ENCODE peak calls at places on chromosomes 4 and X, in four cellular contexts. O is IMR-90, Z is mesendoderm, Q is H9. C is an unnamed sample.

GRCh38 chrX:119093991-119094741 is 21.4 kb downstream of the CT47C1 start:
- DNase-seq in Z (no peak), Q (no peak), O (peak), C (no peak)

GRCh38 chr4:142373610-142374009 is 472.5 kb downstream of the INPP4B start:
- DNase-seq in Q (no peak), O (peak), Z (no peak), C (no peak)

GRCh38 chr4:53306729-53307128 is 59.1 kb downstream of the SCFD2 start:
- DNase-seq in O (peak), Q (no peak), Z (no peak), C (no peak)

GRCh38 chr4:41644288-41644914 is 104.1 kb downstream of the PHOX2B start:
- DNase-seq in Q (peak), O (peak), Z (peak), C (peak)

GRCh38 chrX:150990910-150991309 is 7.8 kb downstream of the HMGB3 start:
- DNase-seq in Q (no peak), O (no peak), Z (peak), C (no peak)

GRCh38 chrX:136456133-136456532 is 31.6 kb upstream of the BRS3 start:
- DNase-seq in Z (no peak), O (no peak), Q (no peak), C (no peak)

GRCh38 chr4:3399277-3400194 is 42.2 kb upstream of the HGFAC start:
- DNase-seq in O (no peak), Z (peak), Q (no peak), C (no peak)

GRCh38 chr4:129377131-129377845 is 281.3 kb downstream of the C4orf33 start:
- DNase-seq in Q (no peak), O (no peak), Z (no peak), C (no peak)

GRCh38 chr4:6961496-6962210 is 52.0 kb downstream of the TBC1D14 start:
- DNase-seq in Q (no peak), O (no peak), Z (no peak), C (no peak)

GRCh38 chr4:18391370-18391728 is 369.8 kb upstream of the LCORL start:
- DNase-seq in Q (no peak), O (no peak), Z (no peak), C (no peak)

GRCh38 chr4:124262211-124263179 is 450.0 kb downstream of the ANKRD50 start:
- DNase-seq in O (peak), Q (peak), Z (peak), C (peak)

GRCh38 chr4:51849430-51849829 is 6.5 kb downstream of the DCUN1D4 start:
- DNase-seq in Q (no peak), Z (no peak), O (no peak), C (no peak)

GRCh38 chr4:177681902-177682301 is 239.7 kb upstream of the AGA start:
- DNase-seq in O (peak), Z (no peak), Q (no peak), C (no peak)

GRCh38 chr4:113447061-113447460 is 314.5 kb downstream of the CAMK2D start:
- DNase-seq in Z (no peak), O (no peak), Q (no peak), C (no peak)

GRCh38 chrX:960821-961220 is 251.6 kb downstream of the CRLF2 start:
- DNase-seq in O (no peak), Z (no peak), Q (no peak), C (no peak)

GRCh38 chr4:81807927-81808672 is 336.4 kb upstream of the RASGEF1B start:
- DNase-seq in O (no peak), Q (no peak), Z (peak), C (no peak)

GRCh38 chr4:187396106-187396505 is 599.5 kb upstream of the ZFP42 start:
- DNase-seq in O (no peak), Z (no peak), Q (no peak), C (no peak)

GRCh38 chr4:186587416-186588018 is 32.1 kb upstream of the MTNR1A start:
- DNase-seq in Z (peak), O (peak), Q (peak), C (peak)

GRCh38 chrX:31608651-31609050 is 536.8 kb upstream of the FTHL17 start:
- DNase-seq in O (no peak), Z (peak), Q (no peak), C (no peak)

GRCh38 chr4:24321637-24322036 is 262.7 kb downstream of the DHX15 start:
- DNase-seq in O (no peak), Z (peak), Q (no peak), C (peak)

GRCh38 chr4:24321151-24321550 is 263.2 kb downstream of the DHX15 start:
- DNase-seq in O (peak), Z (no peak), Q (no peak), C (no peak)

GRCh38 chr4:24328300-24328699 is 256.1 kb downstream of the DHX15 start:
- DNase-seq in Z (peak), O (no peak), Q (no peak), C (peak)

GRCh38 chr4:24322986-24323385 is 261.4 kb downstream of the DHX15 start:
- DNase-seq in Z (peak), O (no peak), Q (no peak), C (no peak)

GRCh38 chr4:24322517-24322916 is 261.8 kb downstream of the DHX15 start:
- DNase-seq in O (peak), Q (no peak), Z (peak), C (no peak)
- H3K23ac ChIP-seq in O (no peak), Q (no peak), Z (peak), C (no peak)

GRCh38 chr4:5712517-5712916 is 1.5 kb downstream of the EVC start:
- DNase-seq in O (peak), Z (no peak), Q (no peak), C (no peak)
- H3K23ac ChIP-seq in O (peak), Z (no peak), Q (no peak), C (no peak)

GRCh38 chr4:20687894-20688293 is 12.4 kb upstream of the PACRGL start:
- DNase-seq in Z (no peak), Q (no peak), O (peak), C (no peak)
- H3K23ac ChIP-seq in Z (no peak), Q (no peak), O (no peak), C (no peak)

DNA sequence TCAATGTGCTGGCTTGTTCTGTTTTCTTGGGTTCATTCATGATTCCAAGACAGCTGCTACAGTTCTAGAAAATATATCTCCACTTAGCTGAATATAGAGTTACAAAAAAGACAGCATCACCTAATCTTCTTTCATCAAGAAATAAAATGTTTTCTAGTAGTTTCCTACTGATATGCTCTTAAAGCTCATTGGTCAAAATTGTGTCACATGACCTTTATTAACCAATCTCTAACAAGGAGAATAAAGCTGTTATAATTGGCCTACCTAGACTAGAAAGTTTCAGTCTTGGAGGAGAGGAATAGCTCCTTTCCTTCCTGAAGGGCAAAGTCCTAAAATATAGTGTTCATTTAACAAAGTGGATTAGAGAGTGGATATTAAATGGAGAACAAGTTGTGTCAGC is 8.1 kb upstream of the PCDH18 start:
- DNase-seq in O (no peak), Q (no peak), Z (no peak), C (no peak)
- H3K23ac ChIP-seq in O (no peak), Q (no peak), Z (no peak), C (no peak)

GRCh38 chr4:80197132-80197573 is at the start of gene PRDM8:
- DNase-seq in Z (peak), Q (no peak), O (peak), C (no peak)
- H3K23ac ChIP-seq in Z (no peak), Q (no peak), O (peak), C (no peak)

DNA sequence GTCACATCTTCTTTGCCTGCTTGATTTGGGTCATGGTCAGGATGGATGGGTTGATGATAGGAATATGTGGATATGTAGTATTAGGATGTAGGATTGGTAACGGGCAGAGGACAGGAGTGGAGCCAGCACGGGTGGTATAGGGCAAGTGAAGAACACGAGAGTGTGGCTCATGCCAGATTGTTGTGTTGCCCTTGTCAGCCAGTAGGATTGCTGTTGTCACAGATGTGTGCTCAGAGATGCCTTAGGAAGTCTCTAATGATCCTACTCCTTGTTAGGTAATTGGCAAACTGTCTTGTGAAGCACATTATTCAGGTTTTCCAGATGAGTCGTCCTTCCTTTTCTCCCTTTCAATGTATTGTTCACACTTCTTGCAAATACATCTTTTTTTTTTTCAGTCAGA is 5.5 kb downstream of the ATP10D start:
- DNase-seq in O (no peak), Q (peak), Z (peak), C (no peak)
- H3K23ac ChIP-seq in O (peak), Q (no peak), Z (no peak), C (no peak)

GRCh38 chr4:99067617-99068016 is 21.0 kb downstream of the ADH5 start:
- DNase-seq in Z (no peak), O (no peak), Q (no peak), C (no peak)

GRCh38 chr4:99059550-99059949 is 29.0 kb downstream of the ADH5 start:
- DNase-seq in Q (no peak), Z (no peak), O (no peak), C (no peak)

GRCh38 chr4:99058228-99058627 is 30.4 kb downstream of the ADH5 start:
- DNase-seq in Z (no peak), Q (no peak), O (no peak), C (no peak)

GRCh38 chr4:99061048-99061447 is 27.5 kb downstream of the ADH5 start:
- DNase-seq in Z (no peak), Q (no peak), O (no peak), C (no peak)

GRCh38 chr4:99062120-99062519 is 26.5 kb downstream of the ADH5 start:
- DNase-seq in Q (no peak), O (peak), Z (no peak), C (no peak)
- H3K23ac ChIP-seq in Q (no peak), O (no peak), Z (no peak), C (no peak)